ENCODE peak calls at places on chromosomes 4 and X, in eight cellular contexts. F is ovary, A is GM13976, N is EH, M is A172, Q is fibroblast of lung, S is stomach, O is dermis blood vessel endothelial cell. V is an unnamed sample.

GRCh38 chr4:126611900-126612299 is 1020.9 kb upstream of the INTU start:
- DNase-seq in F (no peak), A (no peak), N (peak), M (no peak), Q (peak), S (no peak), O (no peak), V (no peak)

GRCh38 chr4:113708250-113708649 is 53.3 kb downstream of the CAMK2D start:
- DNase-seq in F (no peak), A (no peak), N (peak), M (peak), Q (peak), S (no peak), O (no peak), V (no peak)

GRCh38 chrX:46485897-46486296 is 59.3 kb downstream of the ZNF674 start:
- DNase-seq in F (no peak), A (no peak), N (no peak), M (no peak), Q (no peak), S (no peak), O (no peak), V (no peak)

GRCh38 chr4:136927172-136927571 is 605.1 kb downstream of the PCDH18 start:
- DNase-seq in F (no peak), A (no peak), N (no peak), M (peak), Q (peak), S (no peak), O (no peak), V (peak)

GRCh38 chr4:48706741-48707140 is 73.3 kb downstream of the FRYL start:
- DNase-seq in F (no peak), A (no peak), N (no peak), M (no peak), Q (no peak), S (peak), O (no peak), V (peak)

GRCh38 chrX:153494541-153495361 is at the start of gene BGN:
- DNase-seq in F (peak), A (no peak), N (peak), M (no peak), Q (peak), S (no peak), O (peak), V (no peak)

GRCh38 chrX:147565239-147565638 is 346.5 kb upstream of the FMR1 start:
- DNase-seq in F (no peak), A (no peak), N (peak), M (peak), Q (peak), S (no peak), O (no peak), V (no peak)

GRCh38 chrX:100368167-100368566 is 41.9 kb downstream of the PCDH19 start:
- DNase-seq in F (no peak), A (peak), N (peak), M (no peak), Q (peak), S (no peak), O (peak), V (no peak)

GRCh38 chrX:10618911-10619310 is 1.5 kb downstream of the MID1 start:
- DNase-seq in F (no peak), A (no peak), N (no peak), M (no peak), Q (no peak), S (no peak), O (peak), V (no peak)

GRCh38 chrX:154090731-154091130 is 6.8 kb downstream of the MECP2 start:
- DNase-seq in F (no peak), A (no peak), N (no peak), M (no peak), Q (no peak), S (no peak), O (no peak), V (no peak)

GRCh38 chrX:119095936-119096335 is 23.1 kb downstream of the CT47C1 start:
- DNase-seq in F (no peak), A (no peak), N (no peak), M (no peak), Q (no peak), S (no peak), O (no peak), V (no peak)